ENCODE peak calls at places on chromosomes 3 and 15, in five cellular contexts. B is A549, Y is Panc1, W is GM23338, K is HCT116. H is an unnamed sample.

GRCh38 chr3:47392933-47393332 is 12.1 kb downstream of the PTPN23 start:
- DNase-seq in Y (no peak), B (no peak), K (no peak), W (no peak), H (no peak)

GRCh38 chr15:92924216-92924615 is 24.1 kb downstream of the CHD2 start:
- DNase-seq in Y (no peak), B (no peak), K (no peak), W (no peak), H (no peak)

GRCh38 chr3:169861871-169862270 is 7.9 kb downstream of the LRRC31 start:
- DNase-seq in Y (no peak), B (no peak), W (peak; percentile 79), K (no peak), H (no peak)

GRCh38 chr3:144031938-144032337 is 60.3 kb downstream of the DIPK2A start:
- DNase-seq in Y (no peak), B (no peak), W (no peak), K (no peak), H (no peak)

GRCh38 chr3:176951144-176951543 is 246.1 kb downstream of the TBL1XR1 start:
- DNase-seq in K (no peak), B (no peak), W (no peak), Y (no peak), H (no peak)

GRCh38 chr3:112354642-112355333 is 21.8 kb downstream of the CD200 start:
- DNase-seq in W (peak; percentile 76), K (no peak), Y (no peak), B (no peak), H (no peak)

GRCh38 chr3:187739125-187739560 is 6.1 kb downstream of the BCL6 start:
- DNase-seq in K (no peak), B (no peak), W (peak; percentile 43), Y (no peak), H (no peak)

GRCh38 chr3:163328680-163329079 is 1749.6 kb downstream of the SI start:
- DNase-seq in Y (no peak), K (no peak), W (peak; percentile 77), B (peak; percentile 8), H (no peak)

GRCh38 chr3:12473503-12473902 is 10.8 kb upstream of the TSEN2 start:
- DNase-seq in B (no peak), K (no peak), W (no peak), Y (no peak), H (no peak)

GRCh38 chr3:127518456-127519081 is 72.0 kb downstream of the TPRA1 start:
- DNase-seq in W (no peak), K (no peak), Y (no peak), B (no peak), H (no peak)

GRCh38 chr3:127525373-127525772 is 65.2 kb downstream of the TPRA1 start:
- DNase-seq in B (peak; percentile 88), W (no peak), Y (peak; percentile 22), K (peak; percentile 78), H (no peak)

GRCh38 chr3:127524300-127524896 is 66.1 kb downstream of the TPRA1 start:
- DNase-seq in Y (no peak), B (no peak), W (peak; percentile 54), K (no peak), H (peak; percentile 88)

DNA sequence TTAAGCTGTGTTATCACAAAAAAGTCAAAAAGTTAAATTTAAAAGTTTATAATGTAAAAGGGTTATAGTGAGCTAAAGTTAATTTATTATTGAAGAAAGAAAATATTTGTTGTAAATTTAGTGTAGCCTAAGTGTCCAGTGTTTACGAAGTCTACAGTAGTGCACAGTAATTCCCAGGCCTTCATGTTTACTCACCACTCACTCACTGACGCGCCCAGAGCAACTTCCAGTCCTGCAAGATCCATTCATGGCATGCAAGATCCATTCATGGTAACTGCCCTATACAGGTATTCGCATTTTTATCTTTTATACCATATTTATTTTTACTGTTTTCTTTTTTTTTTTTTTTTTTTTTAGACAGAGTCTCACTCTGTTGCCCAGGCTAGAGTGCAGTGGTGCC is 69.5 kb downstream of the TPRA1 start:
- DNase-seq in K (no peak), B (no peak), Y (no peak), W (no peak), H (no peak)
- TF ChIP-seq REST in K (no peak), B (no peak), Y (no peak), W (no peak), H (no peak)

GRCh38 chr15:40338921-40339620 is 1.7 kb downstream of the CCDC9B start:
- DNase-seq in W (no peak), K (peak; percentile 79), B (peak; percentile 73), Y (no peak), H (no peak)
- TF ChIP-seq REST in W (no peak), K (no peak), B (no peak), Y (no peak), H (no peak)

GRCh38 chr3:121072128-121072527 is 164.1 kb downstream of the STXBP5L start:
- DNase-seq in Y (no peak), W (no peak), K (no peak), B (no peak), H (no peak)
- TF ChIP-seq REST in Y (no peak), W (no peak), K (no peak), B (no peak), H (no peak)

GRCh38 chr3:48855681-48856447 is 8.2 kb upstream of the PRKAR2A start:
- DNase-seq in K (no peak), B (no peak), W (no peak), Y (no peak), H (no peak)
- TF ChIP-seq REST in K (no peak), B (no peak), W (no peak), Y (no peak), H (no peak)

GRCh38 chr15:75195122-75195765 is 6.4 kb upstream of the C15orf39 start:
- DNase-seq in Y (no peak), W (peak; percentile 93), K (no peak), B (no peak), H (peak; percentile 91)
- TF ChIP-seq REST in Y (no peak), W (no peak), K (no peak), B (no peak), H (no peak)

GRCh38 chr15:52069559-52069958 is 43.0 kb downstream of the BCL2L10 start:
- DNase-seq in W (no peak), Y (no peak), B (no peak), K (no peak), H (no peak)
- TF ChIP-seq REST in W (no peak), Y (no peak), B (no peak), K (no peak), H (no peak)